ENCODE peak calls at places on chromosomes 12 and 14, in seven cellular contexts. Q is suprapubic skin; M is upper lobe of right lung; Z is lower lobe of right lung; N is right cardiac atrium; E is CD4-positive, CD25-positive, alpha-beta regulatory T cell; F is BE2C. I is an unnamed sample. For H3K4me1, the result is how much of the 10 kb centered on the place peaks cover.

GRCh38 chr14:22836301-22837058 is at the start of gene MMP14:
- DNase-seq in F (no peak), Q (peak), Z (peak), N (peak), E (no peak), M (no peak), I (peak)

GRCh38 chr14:85532981-85533820 is 3.3 kb downstream of the FLRT2 start:
- DNase-seq in N (peak), M (peak), F (no peak), Q (peak), E (no peak), Z (peak), I (peak)

GRCh38 chr12:45543887-45544286 is 185.6 kb upstream of the ARID2 start:
- DNase-seq in M (no peak), Z (no peak), N (no peak), F (peak), Q (no peak), E (peak), I (peak)

GRCh38 chr12:132625731-132626430 is 7.3 kb downstream of the P2RX2 start:
- DNase-seq in F (no peak), Z (no peak), N (no peak), M (no peak), Q (no peak), E (no peak), I (no peak)

GRCh38 chr12:51388066-51388799 is 3.0 kb downstream of the GALNT6 start:
- DNase-seq in E (no peak), Z (no peak), F (peak), N (no peak), Q (no peak), M (no peak), I (no peak)

GRCh38 chr14:53144244-53144643 is 8.9 kb downstream of the DDHD1 start:
- DNase-seq in F (no peak), N (no peak), M (no peak), Q (no peak), E (peak), Z (no peak), I (no peak)

GRCh38 chr12:75323663-75324062 is 6.5 kb downstream of the CAPS2 start:
- DNase-seq in M (no peak), E (no peak), Q (no peak), F (no peak), N (no peak), Z (no peak), I (no peak)

GRCh38 chr14:33836203-33836894 is 114.5 kb downstream of the EGLN3 start:
- DNase-seq in Z (no peak), E (no peak), M (no peak), Q (no peak), F (no peak), N (no peak), I (no peak)

GRCh38 chr12:108046135-108046534 is 83.0 kb upstream of the WSCD2 start:
- DNase-seq in N (no peak), F (peak), E (no peak), Z (no peak), M (no peak), Q (no peak), I (peak)

GRCh38 chr12:117836476-117836875 is 132.3 kb downstream of the KSR2 start:
- DNase-seq in F (no peak), Z (no peak), N (no peak), E (no peak), M (no peak), Q (no peak), I (no peak)

GRCh38 chr14:53663709-53664108 is 292.9 kb downstream of the BMP4 start:
- DNase-seq in M (no peak), Q (no peak), Z (no peak), F (no peak), N (peak), E (no peak), I (no peak)

GRCh38 chr12:7542813-7543212 is 39.2 kb upstream of the CD163 start:
- DNase-seq in Q (no peak), Z (no peak), F (no peak), M (no peak), E (no peak), N (no peak), I (no peak)

GRCh38 chr12:26773313-26774104 is 59.5 kb downstream of the ITPR2 start:
- DNase-seq in F (no peak), N (no peak), E (no peak), M (no peak), Z (no peak), Q (no peak), I (no peak)

GRCh38 chr12:42086021-42086420 is 58.7 kb downstream of the GXYLT1 start:
- DNase-seq in N (no peak), M (no peak), Q (no peak), Z (no peak), F (no peak), E (no peak), I (no peak)

GRCh38 chr14:73253323-73253610 is 16.0 kb downstream of the PAPLN start:
- DNase-seq in M (no peak), Q (no peak), Z (no peak), F (no peak), E (no peak), N (no peak), I (no peak)

GRCh38 chr12:127926004-127926403 is 341.0 kb upstream of the TMEM132C start:
- DNase-seq in N (peak), E (no peak), Q (no peak), Z (no peak), M (no peak), F (no peak), I (peak)

GRCh38 chr12:67559751-67560150 is 88.8 kb upstream of the DYRK2 start:
- DNase-seq in E (no peak), F (no peak), N (no peak), M (no peak), Q (no peak), Z (no peak), I (no peak)

GRCh38 chr14:69685217-69685616 is 73.8 kb downstream of the SUSD6 start:
- DNase-seq in M (no peak), F (no peak), Z (no peak), E (peak), N (no peak), Q (no peak), I (no peak)

GRCh38 chr12:116878567-116879508 is 2.4 kb downstream of the HRK start:
- DNase-seq in Z (no peak), M (no peak), Q (no peak), F (no peak), E (peak), N (no peak), I (no peak)

GRCh38 chr12:15192721-15193120 is 28.5 kb downstream of the RERG start:
- DNase-seq in F (no peak), E (no peak), Z (no peak), Q (no peak), N (no peak), M (no peak), I (no peak)

DNA sequence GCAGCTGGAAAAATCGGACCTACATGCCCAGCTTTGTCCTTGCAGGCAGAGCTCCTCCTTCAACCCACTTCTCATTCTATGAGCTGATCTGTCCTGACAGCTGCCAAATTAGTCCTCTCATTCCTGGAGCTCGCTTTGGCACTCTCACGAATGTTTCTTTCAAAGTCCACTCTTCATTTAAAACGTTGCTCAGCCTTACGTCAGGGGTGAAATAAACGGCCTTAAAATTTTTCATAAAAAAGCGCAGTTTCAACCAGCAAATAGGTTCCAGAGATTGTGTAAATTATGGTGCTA is 120.9 kb upstream of the HIF1A start:
- DNase-seq in E (no peak), F (no peak), Q (no peak), M (no peak), Z (no peak), N (no peak), I (no peak)
- H3K4me1 ChIP-seq in E (under half), F (under half), Q (under half), M (under half), Z (under half), N (under half), I (under half)

GRCh38 chr12:2285462-2285861 is 232.7 kb downstream of the CACNA1C start:
- DNase-seq in N (no peak), Q (no peak), Z (no peak), E (no peak), F (no peak), M (peak), I (no peak)

GRCh38 chr12:2283910-2284309 is 231.1 kb downstream of the CACNA1C start:
- DNase-seq in M (peak), F (no peak), Q (no peak), N (peak), Z (no peak), E (no peak), I (peak)

GRCh38 chr12:2286051-2286450 is 233.3 kb downstream of the CACNA1C start:
- DNase-seq in M (no peak), E (no peak), N (no peak), F (no peak), Q (no peak), Z (no peak), I (no peak)

GRCh38 chr12:2284321-2284813 is 231.6 kb downstream of the CACNA1C start:
- DNase-seq in Q (no peak), N (no peak), E (no peak), F (no peak), Z (no peak), M (peak), I (no peak)

DNA sequence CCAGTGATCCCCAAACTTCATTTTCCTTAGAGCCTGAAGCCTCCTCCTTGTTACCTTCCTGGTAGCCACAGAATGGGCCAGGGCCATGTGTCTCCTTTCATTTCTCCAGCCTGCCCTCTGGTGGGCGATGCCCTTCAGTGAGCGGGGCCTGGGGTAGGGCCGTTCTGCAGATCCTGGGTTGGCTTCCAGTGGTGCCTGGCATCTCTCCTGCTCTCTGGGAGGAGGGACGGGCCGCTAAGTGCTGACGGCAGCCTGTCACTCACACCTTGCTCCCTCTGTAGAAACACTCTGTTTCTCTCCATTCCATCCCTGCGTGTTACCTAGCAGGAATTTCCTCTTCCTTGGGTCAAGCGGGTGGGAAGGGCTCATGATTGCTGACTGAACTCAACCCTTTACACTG is 232.1 kb downstream of the CACNA1C start:
- DNase-seq in F (peak), Q (no peak), E (peak), N (peak), Z (peak), M (peak), I (peak)
- H3K4me1 ChIP-seq in F (under half), Q (under half), E (under half), N (under half), Z (half or more), M (under half), I (under half)

DNA sequence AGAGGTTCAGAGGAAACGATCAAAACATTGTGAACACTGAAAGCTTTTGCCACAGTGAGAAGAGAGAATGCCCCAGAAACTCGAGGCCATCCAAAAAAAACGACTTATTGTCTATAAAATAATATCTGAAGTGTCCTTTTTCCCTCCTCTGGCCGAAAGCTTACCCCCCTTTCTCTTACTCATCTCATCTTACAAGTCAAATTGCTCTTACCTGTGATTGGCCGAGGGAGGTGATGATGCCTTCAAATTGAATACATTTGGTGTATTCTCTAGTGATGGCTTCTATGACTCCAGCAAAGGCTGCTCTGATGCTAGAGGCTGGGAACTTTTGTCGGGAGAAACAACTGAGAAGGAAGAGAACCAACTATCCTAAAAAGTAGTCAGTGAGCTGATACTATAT is 90.7 kb downstream of the PTCSC3 start:
- DNase-seq in Q (no peak), M (no peak), F (no peak), Z (no peak), E (no peak), N (no peak), I (no peak)
- H3K4me1 ChIP-seq in Q (under half), M (under half), F (under half), Z (under half), E (under half), N (under half), I (under half)

GRCh38 chr14:102938191-102938590 is 15.7 kb downstream of the AMN start:
- DNase-seq in Z (peak), F (no peak), Q (no peak), N (no peak), M (no peak), E (no peak), I (no peak)

GRCh38 chr14:102939329-102939728 is 16.9 kb downstream of the AMN start:
- DNase-seq in M (no peak), Z (peak), Q (peak), N (no peak), F (no peak), E (no peak), I (no peak)

GRCh38 chr14:102940729-102941362 is 18.4 kb downstream of the AMN start:
- DNase-seq in Q (no peak), N (no peak), E (no peak), M (no peak), Z (no peak), F (no peak), I (peak)

GRCh38 chr14:102941419-102942011 is 19.1 kb downstream of the AMN start:
- DNase-seq in Z (no peak), M (no peak), F (peak), N (no peak), Q (no peak), E (no peak), I (peak)

GRCh38 chr14:102939820-102940561 is 17.5 kb downstream of the AMN start:
- DNase-seq in Z (peak), M (peak), E (no peak), N (no peak), Q (no peak), F (no peak), I (peak)
- H3K4me1 ChIP-seq in Z (under half), M (under half), E (under half), N (under half), Q (under half), F (under half), I (under half)

DNA sequence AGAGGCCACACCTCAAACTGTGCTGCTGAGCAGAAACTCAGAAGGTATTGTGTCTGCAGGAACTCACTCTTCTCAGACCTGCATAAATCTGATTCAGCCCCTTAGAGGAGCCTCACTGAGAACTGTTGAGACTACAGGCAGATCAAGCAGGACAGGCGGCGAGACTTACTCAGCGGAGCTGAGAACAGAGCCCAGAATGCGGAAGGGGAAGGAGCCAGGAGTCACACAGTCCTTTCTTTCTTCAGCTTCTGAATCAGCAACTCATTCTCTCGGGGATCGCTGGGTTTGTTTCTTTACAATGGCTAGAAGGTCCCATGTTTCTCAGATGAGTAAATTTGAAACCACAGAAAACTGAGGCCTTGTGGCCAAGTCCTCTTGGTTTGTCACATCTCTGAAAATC is 23.0 kb upstream of the EMP1 start:
- DNase-seq in Q (peak), E (peak), N (peak), F (no peak), Z (peak), M (no peak), I (peak)
- H3K4me1 ChIP-seq in Q (half or more), E (under half), N (under half), F (under half), Z (under half), M (under half), I (under half)

DNA sequence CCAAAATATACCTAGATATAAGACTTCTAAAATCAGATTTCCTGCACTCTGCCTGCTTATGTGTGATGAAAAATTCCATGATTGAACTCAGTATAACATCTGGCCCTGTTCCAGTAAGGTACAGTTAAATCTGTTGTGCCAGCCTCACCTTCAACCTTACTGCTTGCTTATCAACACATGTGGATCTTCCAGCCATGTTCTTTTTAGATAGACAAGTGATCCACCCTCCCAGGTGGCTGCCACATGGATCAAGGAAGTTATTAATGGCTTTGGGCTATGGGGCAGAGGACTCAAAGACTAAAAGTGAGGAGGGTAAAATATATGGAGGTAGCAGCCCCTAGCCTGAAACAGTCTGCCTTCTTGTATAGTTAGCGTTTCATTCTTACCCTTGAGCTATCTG is 25.3 kb upstream of the MAGOHB start:
- DNase-seq in N (no peak), Q (no peak), E (no peak), Z (no peak), M (no peak), F (no peak), I (no peak)
- H3K4me1 ChIP-seq in N (under half), Q (under half), E (under half), Z (under half), M (under half), F (under half), I (under half)

GRCh38 chr14:98226411-98226810 is 1045.6 kb downstream of the BCL11B start:
- DNase-seq in F (no peak), N (no peak), Q (no peak), E (no peak), Z (no peak), M (no peak), I (no peak)

GRCh38 chr14:98231210-98231609 is 1040.8 kb downstream of the BCL11B start:
- DNase-seq in N (no peak), F (no peak), Q (no peak), M (no peak), E (no peak), Z (no peak), I (no peak)

GRCh38 chr14:98229676-98230366 is 1042.2 kb downstream of the BCL11B start:
- DNase-seq in Z (no peak), Q (no peak), N (no peak), F (no peak), M (no peak), E (peak), I (no peak)

GRCh38 chr14:98227000-98227726 is 1044.8 kb downstream of the BCL11B start:
- DNase-seq in Q (no peak), F (no peak), N (no peak), Z (no peak), M (no peak), E (peak), I (no peak)

GRCh38 chr14:98227727-98228111 is 1044.3 kb downstream of the BCL11B start:
- DNase-seq in N (no peak), E (no peak), M (no peak), Z (no peak), F (no peak), Q (no peak), I (no peak)
- H3K4me1 ChIP-seq in N (under half), E (half or more), M (under half), Z (under half), F (under half), Q (under half), I (under half)

GRCh38 chr12:12880537-12880936 is 10.8 kb upstream of the GPRC5A start:
- DNase-seq in E (peak), F (no peak), Z (no peak), M (no peak), N (no peak), Q (no peak), I (no peak)
- H3K4me1 ChIP-seq in E (under half), F (under half), Z (under half), M (under half), N (under half), Q (under half), I (under half)

GRCh38 chr14:57974896-57975295 is 109.0 kb upstream of the SLC35F4 start:
- DNase-seq in Z (no peak), F (no peak), M (no peak), Q (no peak), N (no peak), E (no peak), I (no peak)

GRCh38 chr14:57970594-57970993 is 104.7 kb upstream of the SLC35F4 start:
- DNase-seq in Q (no peak), F (no peak), N (no peak), Z (no peak), E (no peak), M (no peak), I (no peak)

GRCh38 chr14:57970175-57970574 is 104.3 kb upstream of the SLC35F4 start:
- DNase-seq in F (no peak), Z (no peak), E (peak), M (no peak), Q (no peak), N (no peak), I (no peak)
- H3K4me1 ChIP-seq in F (under half), Z (under half), E (under half), M (under half), Q (under half), N (under half), I (under half)

GRCh38 chr14:101812071-101812470 is 50.6 kb downstream of the PPP2R5C start:
- DNase-seq in N (no peak), Q (no peak), E (no peak), Z (no peak), F (peak), M (no peak), I (no peak)
- H3K4me1 ChIP-seq in N (under half), Q (half or more), E (half or more), Z (half or more), F (under half), M (under half), I (under half)

I was measured in testis.